ENCODE peak calls at places on chromosomes 16 and 17, in five cellular contexts. One of them, this sample, is unnamed.

GRCh38 chr16:66604376-66605176 is at the start of gene CMTM3:
- DNase-seq in AG04450: no peak
- DNase-seq in Kasumi-1: peak; percentile 88
- DNase-seq in iPS-NIHi11: peak; percentile 89
- DNase-seq in left lobe of liver: peak; percentile 59
- DNase-seq in this sample: peak; percentile 84

GRCh38 chr16:68197250-68197649 is 38.7 kb downstream of the ESRP2 start:
- DNase-seq in iPS-NIHi11: no peak
- DNase-seq in Kasumi-1: no peak
- DNase-seq in left lobe of liver: no peak
- DNase-seq in AG04450: no peak
- DNase-seq in this sample: no peak

GRCh38 chr16:29699324-29700219 is 20.6 kb downstream of the QPRT start:
- DNase-seq in AG04450: no peak
- DNase-seq in iPS-NIHi11: peak; percentile 4
- DNase-seq in Kasumi-1: no peak
- DNase-seq in left lobe of liver: no peak
- DNase-seq in this sample: no peak

GRCh38 chr16:89696598-89697128 is 4.8 kb downstream of the SPATA2L start:
- DNase-seq in Kasumi-1: no peak
- DNase-seq in iPS-NIHi11: no peak
- DNase-seq in left lobe of liver: peak; percentile 49
- DNase-seq in AG04450: no peak
- DNase-seq in this sample: peak; percentile 61

GRCh38 chr17:35022536-35023063 is 40.9 kb downstream of the RFFL start:
- DNase-seq in iPS-NIHi11: no peak
- DNase-seq in Kasumi-1: peak; percentile 89
- DNase-seq in left lobe of liver: peak; percentile 68
- DNase-seq in AG04450: peak; percentile 65
- DNase-seq in this sample: peak; percentile 57

GRCh38 chr17:81223758-81224122 is 975 bp upstream of the CEP131 start:
- DNase-seq in Kasumi-1: peak; percentile 57
- DNase-seq in iPS-NIHi11: no peak
- DNase-seq in left lobe of liver: no peak
- DNase-seq in AG04450: no peak
- DNase-seq in this sample: no peak

GRCh38 chr16:1287982-1288670 is 21.3 kb upstream of the UBE2I start:
- DNase-seq in Kasumi-1: no peak
- DNase-seq in AG04450: no peak
- DNase-seq in iPS-NIHi11: no peak
- DNase-seq in left lobe of liver: peak; percentile 38
- DNase-seq in this sample: peak; percentile 7

GRCh38 chr17:38654411-38655398 is 20.1 kb downstream of the EPOP start:
- DNase-seq in Kasumi-1: no peak
- DNase-seq in left lobe of liver: no peak
- DNase-seq in AG04450: no peak
- DNase-seq in iPS-NIHi11: no peak
- DNase-seq in this sample: no peak

GRCh38 chr17:77127735-77128361 is 12.9 kb upstream of the SEC14L1 start:
- DNase-seq in iPS-NIHi11: no peak
- DNase-seq in AG04450: no peak
- DNase-seq in left lobe of liver: peak; percentile 57
- DNase-seq in Kasumi-1: peak; percentile 93
- DNase-seq in this sample: no peak

GRCh38 chr17:33200116-33200515 is 93.0 kb downstream of the ASIC2 start:
- DNase-seq in AG04450: no peak
- DNase-seq in iPS-NIHi11: no peak
- DNase-seq in Kasumi-1: no peak
- DNase-seq in left lobe of liver: no peak
- DNase-seq in this sample: no peak

GRCh38 chr17:83162035-83162745 is 82.8 kb downstream of the METRNL start:
- DNase-seq in AG04450: no peak
- DNase-seq in iPS-NIHi11: no peak
- DNase-seq in left lobe of liver: peak; percentile 40
- DNase-seq in Kasumi-1: no peak
- DNase-seq in this sample: no peak

GRCh38 chr17:51585514-51586104 is 325.3 kb downstream of the UTP18 start:
- DNase-seq in Kasumi-1: peak; percentile 25
- DNase-seq in left lobe of liver: no peak
- DNase-seq in AG04450: no peak
- DNase-seq in iPS-NIHi11: peak; percentile 45
- DNase-seq in this sample: no peak

GRCh38 chr17:66221755-66222530 is 7.3 kb downstream of the APOH start:
- DNase-seq in Kasumi-1: no peak
- DNase-seq in AG04450: no peak
- DNase-seq in iPS-NIHi11: no peak
- DNase-seq in left lobe of liver: no peak
- DNase-seq in this sample: no peak

GRCh38 chr16:30924086-30924714 is 828 bp downstream of the FBXL19 start:
- DNase-seq in Kasumi-1: no peak
- DNase-seq in left lobe of liver: peak; percentile 51
- DNase-seq in iPS-NIHi11: peak; percentile 35
- DNase-seq in AG04450: no peak
- DNase-seq in this sample: peak; percentile 35

GRCh38 chr17:10380631-10381408 is 8.0 kb upstream of the MYH13 start:
- DNase-seq in Kasumi-1: no peak
- DNase-seq in left lobe of liver: no peak
- DNase-seq in iPS-NIHi11: no peak
- DNase-seq in AG04450: no peak
- DNase-seq in this sample: no peak

GRCh38 chr16:88779406-88780099 is 5.5 kb downstream of the PIEZO1 start:
- DNase-seq in iPS-NIHi11: no peak
- DNase-seq in left lobe of liver: no peak
- DNase-seq in Kasumi-1: no peak
- DNase-seq in AG04450: no peak
- DNase-seq in this sample: no peak

GRCh38 chr17:1035546-1036170 is 38.7 kb downstream of the TIMM22 start:
- DNase-seq in AG04450: no peak
- DNase-seq in iPS-NIHi11: no peak
- DNase-seq in left lobe of liver: no peak
- DNase-seq in Kasumi-1: no peak
- DNase-seq in this sample: no peak

GRCh38 chr16:89599451-89599858 is 14.0 kb upstream of the DPEP1 start:
- DNase-seq in iPS-NIHi11: peak; percentile 83
- DNase-seq in left lobe of liver: no peak
- DNase-seq in AG04450: no peak
- DNase-seq in Kasumi-1: no peak
- DNase-seq in this sample: no peak

GRCh38 chr16:15865742-15866141 is 8.9 kb upstream of the MYH11 start:
- DNase-seq in AG04450: no peak
- DNase-seq in iPS-NIHi11: no peak
- DNase-seq in Kasumi-1: no peak
- DNase-seq in left lobe of liver: no peak
- DNase-seq in this sample: no peak

GRCh38 chr16:14586637-14587036 is 43.4 kb downstream of the PARN start:
- DNase-seq in left lobe of liver: no peak
- DNase-seq in iPS-NIHi11: no peak
- DNase-seq in Kasumi-1: no peak
- DNase-seq in AG04450: no peak
- DNase-seq in this sample: no peak

GRCh38 chr16:620700-621525 is 9.9 kb upstream of the WFIKKN1 start:
- DNase-seq in Kasumi-1: no peak
- DNase-seq in iPS-NIHi11: no peak
- DNase-seq in left lobe of liver: no peak
- DNase-seq in AG04450: no peak
- DNase-seq in this sample: no peak

GRCh38 chr17:13244511-13244910 is 226.7 kb upstream of the ELAC2 start:
- DNase-seq in AG04450: no peak
- DNase-seq in Kasumi-1: no peak
- DNase-seq in left lobe of liver: no peak
- DNase-seq in iPS-NIHi11: no peak
- DNase-seq in this sample: no peak

GRCh38 chr16:74611721-74612120 is 4.8 kb upstream of the GLG1 start:
- DNase-seq in AG04450: peak; percentile 83
- DNase-seq in left lobe of liver: no peak
- DNase-seq in Kasumi-1: no peak
- DNase-seq in iPS-NIHi11: no peak
- DNase-seq in this sample: no peak

GRCh38 chr16:22266546-22266945 is 30.7 kb upstream of the POLR3E start:
- DNase-seq in iPS-NIHi11: no peak
- DNase-seq in AG04450: no peak
- DNase-seq in Kasumi-1: no peak
- DNase-seq in left lobe of liver: no peak
- DNase-seq in this sample: no peak

GRCh38 chr16:55992551-55992950 is 117.4 kb upstream of the CES5A start:
- DNase-seq in AG04450: no peak
- DNase-seq in iPS-NIHi11: no peak
- DNase-seq in Kasumi-1: no peak
- DNase-seq in left lobe of liver: no peak
- DNase-seq in this sample: no peak

GRCh38 chr17:74526681-74527080 is 4.6 kb downstream of the CD300LB start:
- DNase-seq in AG04450: no peak
- DNase-seq in Kasumi-1: no peak
- DNase-seq in left lobe of liver: peak; percentile 32
- DNase-seq in iPS-NIHi11: peak; percentile 4
- DNase-seq in this sample: no peak

GRCh38 chr16:56630134-56630533 is 2.3 kb upstream of the MT1M start:
- DNase-seq in iPS-NIHi11: no peak
- DNase-seq in Kasumi-1: no peak
- DNase-seq in left lobe of liver: no peak
- DNase-seq in AG04450: no peak
- DNase-seq in this sample: no peak

GRCh38 chr16:57297856-57298255 is 13.4 kb upstream of the PLLP start:
- DNase-seq in Kasumi-1: peak; percentile 28
- DNase-seq in AG04450: no peak
- DNase-seq in left lobe of liver: no peak
- DNase-seq in iPS-NIHi11: no peak
- DNase-seq in this sample: no peak

GRCh38 chr16:70267516-70267915 is 15.8 kb upstream of the EXOSC6 start:
- DNase-seq in left lobe of liver: no peak
- DNase-seq in iPS-NIHi11: peak; percentile 75
- DNase-seq in Kasumi-1: peak; percentile 81
- DNase-seq in AG04450: no peak
- DNase-seq in this sample: peak; percentile 59

GRCh38 chr16:922051-922450 is 48.7 kb downstream of the LMF1 start:
- DNase-seq in Kasumi-1: no peak
- DNase-seq in left lobe of liver: no peak
- DNase-seq in iPS-NIHi11: no peak
- DNase-seq in AG04450: no peak
- DNase-seq in this sample: no peak

This sample was measured in 8988T.